ENCODE peak calls at places on chromosomes 2 and 18, in seven cellular contexts. U is esophagus squamous epithelium, G is tibial artery, W is upper lobe of right lung, K is fibroblast of pulmonary artery, D is heart right ventricle, Z is gastrocnemius medialis. F is an unnamed sample.

GRCh38 chr2:181790716-181791649 is 100.5 kb upstream of the ITPRID2 start:
- DNase-seq in U (no peak), G (no peak), W (no peak), K (peak; percentile 92), D (no peak), Z (no peak), F (no peak)

GRCh38 chr2:1739961-1740713 is 4.2 kb downstream of the PXDN start:
- DNase-seq in U (no peak), G (no peak), W (peak; percentile 46), K (peak; percentile 35), D (no peak), Z (no peak), F (peak; percentile 80)

GRCh38 chr2:86042256-86043168 is 63.2 kb downstream of the POLR1A start:
- DNase-seq in U (no peak), G (peak; percentile 29), W (no peak), K (no peak), D (no peak), Z (no peak), F (peak; percentile 71)

GRCh38 chr2:180618570-180618969 is 361.8 kb upstream of the UBE2E3 start:
- DNase-seq in U (no peak), G (no peak), W (no peak), K (peak; percentile 84), D (no peak), Z (no peak), F (no peak)

GRCh38 chr2:61287254-61287653 is 125.3 kb downstream of the C2orf74 start:
- DNase-seq in U (no peak), G (no peak), W (no peak), K (no peak), D (no peak), Z (no peak), F (no peak)

GRCh38 chr2:209960676-209961630 is 41.5 kb upstream of the RPE start:
- DNase-seq in U (peak; percentile 5), G (no peak), W (no peak), K (peak; percentile 64), D (peak; percentile 21), Z (no peak), F (no peak)

GRCh38 chr18:51425889-51426288 is 228.4 kb upstream of the MEX3C start:
- DNase-seq in U (no peak), G (no peak), W (no peak), K (peak; percentile 31), D (no peak), Z (no peak), F (no peak)

GRCh38 chr2:188976545-188977268 is 2.5 kb downstream of the COL3A1 start:
- DNase-seq in U (no peak), G (no peak), W (no peak), K (peak; percentile 81), D (no peak), Z (no peak), F (no peak)

GRCh38 chr18:24964213-24964612 is 387.8 kb downstream of the ZNF521 start:
- DNase-seq in U (no peak), G (no peak), W (no peak), K (no peak), D (no peak), Z (peak; percentile 35), F (no peak)

GRCh38 chr2:131067465-131067864 is 25.8 kb downstream of the FAM168B start:
- DNase-seq in U (no peak), G (no peak), W (no peak), K (no peak), D (no peak), Z (no peak), F (no peak)

GRCh38 chr2:54520687-54521086 is 64.6 kb downstream of the SPTBN1 start:
- DNase-seq in U (no peak), G (no peak), W (no peak), K (peak; percentile 86), D (no peak), Z (no peak), F (no peak)

GRCh38 chr18:11909597-11910026 is 1.5 kb upstream of the MPPE1 start:
- DNase-seq in U (no peak), G (no peak), W (no peak), K (peak; percentile 31), D (no peak), Z (no peak), F (no peak)

GRCh38 chr2:119749405-119750066 is 10.2 kb upstream of the PTPN4 start:
- DNase-seq in U (no peak), G (no peak), W (no peak), K (peak; percentile 28), D (no peak), Z (no peak), F (no peak)

GRCh38 chr2:161488131-161488699 is 72.1 kb downstream of the TBR1 start:
- DNase-seq in U (no peak), G (no peak), W (no peak), K (no peak), D (no peak), Z (no peak), F (no peak)

GRCh38 chr2:12861344-12861942 is 144.7 kb downstream of the TRIB2 start:
- DNase-seq in U (no peak), G (no peak), W (no peak), K (peak; percentile 63), D (no peak), Z (no peak), F (no peak)

GRCh38 chr2:88239781-88240180 is 69.6 kb downstream of the THNSL2 start:
- DNase-seq in U (no peak), G (no peak), W (no peak), K (no peak), D (no peak), Z (no peak), F (no peak)

GRCh38 chr18:43877922-43878321 is 600.6 kb upstream of the SYT4 start:
- DNase-seq in U (no peak), G (no peak), W (no peak), K (no peak), D (no peak), Z (no peak), F (no peak)

GRCh38 chr2:231866450-231866849 is 59.7 kb downstream of the NPPC start:
- DNase-seq in U (no peak), G (no peak), W (no peak), K (no peak), D (no peak), Z (no peak), F (no peak)

GRCh38 chr2:139992078-139992477 is 1211.9 kb upstream of the NXPH2 start:
- DNase-seq in U (no peak), G (no peak), W (no peak), K (no peak), D (no peak), Z (no peak), F (no peak)

GRCh38 chr2:11681722-11682589 is 12.0 kb upstream of the NTSR2 start:
- DNase-seq in U (no peak), G (peak; percentile 47), W (no peak), K (no peak), D (no peak), Z (peak; percentile 59), F (peak; percentile 84)

GRCh38 chr2:215460682-215461081 is 24.8 kb upstream of the FN1 start:
- DNase-seq in U (no peak), G (no peak), W (no peak), K (peak; percentile 94), D (no peak), Z (no peak), F (no peak)

GRCh38 chr2:129925381-129925780 is 54.1 kb upstream of the RAB6C start:
- DNase-seq in U (no peak), G (no peak), W (no peak), K (no peak), D (no peak), Z (no peak), F (peak; percentile 80)
- H3K4me3 ChIP-seq in U (no peak overlapping the region), G (no peak overlapping the region), W (no peak overlapping the region), K (no peak overlapping the region), D (no peak overlapping the region), Z (no peak overlapping the region), F (no peak overlapping the region)

GRCh38 chr2:134307334-134307733 is 53.5 kb downstream of the MGAT5 start:
- DNase-seq in U (no peak), G (no peak), W (no peak), K (peak; percentile 28), D (no peak), Z (no peak), F (no peak)

GRCh38 chr2:134306521-134306920 is 52.6 kb downstream of the MGAT5 start:
- DNase-seq in U (no peak), G (no peak), W (no peak), K (no peak), D (no peak), Z (no peak), F (no peak)

GRCh38 chr2:134301099-134301970 is 47.5 kb downstream of the MGAT5 start:
- DNase-seq in U (no peak), G (no peak), W (no peak), K (peak; percentile 63), D (no peak), Z (no peak), F (no peak)

GRCh38 chr2:134308474-134309385 is 54.9 kb downstream of the MGAT5 start:
- DNase-seq in U (no peak), G (no peak), W (no peak), K (no peak), D (no peak), Z (no peak), F (no peak)

DNA sequence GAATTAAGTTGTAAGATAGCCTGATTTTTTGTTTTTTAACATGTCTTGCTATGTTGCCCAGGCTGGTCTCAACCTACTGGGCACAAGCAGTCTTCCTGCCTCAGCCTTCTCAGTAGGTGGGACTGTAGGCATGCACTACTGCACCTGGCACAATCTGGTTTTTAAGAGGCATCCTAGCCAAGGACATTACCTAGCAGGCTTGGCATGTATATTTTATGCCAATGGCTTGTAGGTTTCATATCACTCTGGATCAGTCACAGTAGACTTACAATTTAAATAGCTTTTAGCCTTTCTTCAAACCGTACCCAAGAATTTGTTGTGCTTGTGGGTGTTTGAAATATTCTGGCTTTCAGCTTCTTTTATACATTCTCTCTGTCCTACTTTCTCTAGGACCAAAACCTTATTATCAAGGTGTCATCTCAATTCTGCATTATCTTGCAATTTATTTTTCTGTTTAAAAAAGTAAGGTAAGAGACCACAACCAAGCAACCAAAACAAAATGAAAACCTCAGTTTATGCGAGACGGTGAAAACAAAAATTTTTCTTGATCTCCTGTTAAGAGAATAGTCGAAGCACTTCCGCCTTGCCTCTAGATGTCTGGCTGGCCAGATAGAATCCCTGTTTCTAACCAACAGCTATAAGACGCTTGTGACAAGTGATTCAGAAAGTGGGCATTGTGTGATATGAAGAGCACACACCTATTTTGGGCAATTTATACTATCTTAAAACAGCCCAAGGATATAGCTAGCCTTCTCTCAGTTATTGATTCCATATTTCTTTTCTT is 51.0 kb downstream of the MGAT5 start:
- DNase-seq in U (no peak), G (no peak), W (no peak), K (no peak), D (no peak), Z (no peak), F (no peak)
- H3K4me3 ChIP-seq in U (no peak overlapping the region), G (no peak overlapping the region), W (no peak overlapping the region), K (no peak overlapping the region), D (no peak overlapping the region), Z (no peak overlapping the region), F (no peak overlapping the region)

DNA sequence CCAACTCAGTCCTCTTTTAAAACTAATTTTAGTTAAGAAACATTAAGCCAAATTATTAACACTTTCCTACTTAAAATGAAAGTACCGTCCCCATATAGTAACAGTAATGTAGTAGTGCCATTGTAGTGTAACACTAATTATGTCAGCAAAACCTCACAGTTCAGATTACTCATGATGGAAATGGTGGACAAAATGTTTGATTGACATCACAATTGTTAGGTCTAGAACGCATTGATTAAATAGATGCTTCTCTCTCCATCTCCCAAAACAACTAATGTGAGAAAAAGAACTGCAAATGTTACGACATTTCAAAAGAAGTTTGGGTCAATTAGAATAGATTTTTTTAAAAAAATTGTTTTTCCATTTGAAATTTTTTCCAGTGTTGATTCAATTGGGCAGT is 1.2 kb upstream of the ATF2 start:
- DNase-seq in U (no peak), G (no peak), W (no peak), K (no peak), D (no peak), Z (no peak), F (no peak)
- H3K4me3 ChIP-seq in U (peak overlapping the region; percentile 78), G (no peak overlapping the region), W (peak overlapping the region; percentile 73), K (peak overlapping the region; percentile 100), D (no peak overlapping the region), Z (no peak overlapping the region), F (no peak overlapping the region)

GRCh38 chr18:34805117-34805882 is 95.2 kb downstream of the DTNA start:
- DNase-seq in U (no peak), G (no peak), W (no peak), K (no peak), D (no peak), Z (no peak), F (no peak)
- H3K4me3 ChIP-seq in U (no peak overlapping the region), G (no peak overlapping the region), W (no peak overlapping the region), K (no peak overlapping the region), D (no peak overlapping the region), Z (no peak overlapping the region), F (no peak overlapping the region)